ENCODE peak calls at places on chromosome 13, in five cellular contexts. One of them, this sample, is unnamed.

GRCh38 chr13:80965097-80965496 is 624.2 kb upstream of the SPRY2 start:
- DNase-seq in activated gamma-delta T cell: no peak
- DNase-seq in HTR-8/SVneo: no peak
- DNase-seq in NCI-H2081: no peak
- DNase-seq in activated CD4-positive, alpha-beta T cell treated with anti-CD3 and anti-CD28 coated beads, Interleukin-2, amount 10 ng/mL, durations not matched to agents 7 days and 5 days: no peak
- DNase-seq in this sample: no peak

GRCh38 chr13:40148103-40148502 is 492.6 kb downstream of the COG6 start:
- DNase-seq in activated gamma-delta T cell: no peak
- DNase-seq in HTR-8/SVneo: no peak
- DNase-seq in NCI-H2081: no peak
- DNase-seq in activated CD4-positive, alpha-beta T cell treated with anti-CD3 and anti-CD28 coated beads, Interleukin-2, amount 10 ng/mL, durations not matched to agents 7 days and 5 days: no peak
- DNase-seq in this sample: no peak

GRCh38 chr13:98541211-98541610 is 35.7 kb downstream of the STK24 start:
- DNase-seq in activated gamma-delta T cell: no peak
- DNase-seq in HTR-8/SVneo: no peak
- DNase-seq in NCI-H2081: no peak
- DNase-seq in activated CD4-positive, alpha-beta T cell treated with anti-CD3 and anti-CD28 coated beads, Interleukin-2, amount 10 ng/mL, durations not matched to agents 7 days and 5 days: no peak
- DNase-seq in this sample: no peak

GRCh38 chr13:48562296-48563066 is 29.6 kb upstream of the RCBTB2 start:
- DNase-seq in activated gamma-delta T cell: no peak
- DNase-seq in HTR-8/SVneo: no peak
- DNase-seq in NCI-H2081: no peak
- DNase-seq in activated CD4-positive, alpha-beta T cell treated with anti-CD3 and anti-CD28 coated beads, Interleukin-2, amount 10 ng/mL, durations not matched to agents 7 days and 5 days: peak; percentile 92
- DNase-seq in this sample: no peak

GRCh38 chr13:80340643-80341097 is 256 bp downstream of the SPRY2 start:
- DNase-seq in activated gamma-delta T cell: no peak
- DNase-seq in HTR-8/SVneo: no peak
- DNase-seq in NCI-H2081: peak; percentile 68
- DNase-seq in activated CD4-positive, alpha-beta T cell treated with anti-CD3 and anti-CD28 coated beads, Interleukin-2, amount 10 ng/mL, durations not matched to agents 7 days and 5 days: no peak
- DNase-seq in this sample: no peak

GRCh38 chr13:66831317-66831716 is 398.8 kb downstream of the PCDH9 start:
- DNase-seq in activated gamma-delta T cell: no peak
- DNase-seq in HTR-8/SVneo: no peak
- DNase-seq in NCI-H2081: no peak
- DNase-seq in activated CD4-positive, alpha-beta T cell treated with anti-CD3 and anti-CD28 coated beads, Interleukin-2, amount 10 ng/mL, durations not matched to agents 7 days and 5 days: no peak
- DNase-seq in this sample: no peak

GRCh38 chr13:101576977-101577376 is 124.5 kb downstream of the ITGBL1 start:
- DNase-seq in activated gamma-delta T cell: no peak
- DNase-seq in HTR-8/SVneo: no peak
- DNase-seq in NCI-H2081: no peak
- DNase-seq in activated CD4-positive, alpha-beta T cell treated with anti-CD3 and anti-CD28 coated beads, Interleukin-2, amount 10 ng/mL, durations not matched to agents 7 days and 5 days: no peak
- DNase-seq in this sample: peak; percentile 70

GRCh38 chr13:71866173-71867091 is 572 bp downstream of the DACH1 start:
- DNase-seq in activated gamma-delta T cell: no peak
- DNase-seq in HTR-8/SVneo: no peak
- DNase-seq in NCI-H2081: peak; percentile 32
- DNase-seq in activated CD4-positive, alpha-beta T cell treated with anti-CD3 and anti-CD28 coated beads, Interleukin-2, amount 10 ng/mL, durations not matched to agents 7 days and 5 days: peak; percentile 22
- DNase-seq in this sample: peak; percentile 54

GRCh38 chr13:67549331-67549730 is 319.2 kb upstream of the PCDH9 start:
- DNase-seq in activated gamma-delta T cell: no peak
- DNase-seq in HTR-8/SVneo: peak; percentile 0
- DNase-seq in NCI-H2081: no peak
- DNase-seq in activated CD4-positive, alpha-beta T cell treated with anti-CD3 and anti-CD28 coated beads, Interleukin-2, amount 10 ng/mL, durations not matched to agents 7 days and 5 days: no peak
- DNase-seq in this sample: no peak

GRCh38 chr13:62875118-62875640 is 1459.5 kb upstream of the PCDH20 start:
- DNase-seq in activated gamma-delta T cell: no peak
- DNase-seq in HTR-8/SVneo: no peak
- DNase-seq in NCI-H2081: peak; percentile 82
- DNase-seq in activated CD4-positive, alpha-beta T cell treated with anti-CD3 and anti-CD28 coated beads, Interleukin-2, amount 10 ng/mL, durations not matched to agents 7 days and 5 days: no peak
- DNase-seq in this sample: peak; percentile 69

GRCh38 chr13:72504026-72504925 is 223.2 kb downstream of the MZT1 start:
- DNase-seq in activated gamma-delta T cell: no peak
- DNase-seq in HTR-8/SVneo: no peak
- DNase-seq in NCI-H2081: peak; percentile 1
- DNase-seq in activated CD4-positive, alpha-beta T cell treated with anti-CD3 and anti-CD28 coated beads, Interleukin-2, amount 10 ng/mL, durations not matched to agents 7 days and 5 days: no peak
- DNase-seq in this sample: peak; percentile 9

GRCh38 chr13:42814868-42815267 is 33.5 kb downstream of the FAM216B start:
- DNase-seq in activated gamma-delta T cell: no peak
- DNase-seq in HTR-8/SVneo: peak; percentile 22
- DNase-seq in NCI-H2081: no peak
- DNase-seq in activated CD4-positive, alpha-beta T cell treated with anti-CD3 and anti-CD28 coated beads, Interleukin-2, amount 10 ng/mL, durations not matched to agents 7 days and 5 days: no peak
- DNase-seq in this sample: no peak

GRCh38 chr13:36709136-36709895 is 35.5 kb downstream of the SERTM1 start:
- DNase-seq in activated gamma-delta T cell: no peak
- DNase-seq in HTR-8/SVneo: no peak
- DNase-seq in NCI-H2081: no peak
- DNase-seq in activated CD4-positive, alpha-beta T cell treated with anti-CD3 and anti-CD28 coated beads, Interleukin-2, amount 10 ng/mL, durations not matched to agents 7 days and 5 days: no peak
- DNase-seq in this sample: no peak

GRCh38 chr13:114134111-114134943 is 1.9 kb upstream of the RASA3 start:
- DNase-seq in activated gamma-delta T cell: no peak
- DNase-seq in HTR-8/SVneo: no peak
- DNase-seq in NCI-H2081: no peak
- DNase-seq in activated CD4-positive, alpha-beta T cell treated with anti-CD3 and anti-CD28 coated beads, Interleukin-2, amount 10 ng/mL, durations not matched to agents 7 days and 5 days: no peak
- DNase-seq in this sample: peak; percentile 53

GRCh38 chr13:50589651-50590054 is 253.8 kb downstream of the DLEU7 start:
- DNase-seq in activated gamma-delta T cell: no peak
- DNase-seq in HTR-8/SVneo: peak; percentile 32
- DNase-seq in NCI-H2081: no peak
- DNase-seq in activated CD4-positive, alpha-beta T cell treated with anti-CD3 and anti-CD28 coated beads, Interleukin-2, amount 10 ng/mL, durations not matched to agents 7 days and 5 days: no peak
- DNase-seq in this sample: no peak

GRCh38 chr13:66009241-66009640 is 1220.9 kb downstream of the PCDH9 start:
- DNase-seq in activated gamma-delta T cell: peak; percentile 5
- DNase-seq in HTR-8/SVneo: no peak
- DNase-seq in NCI-H2081: no peak
- DNase-seq in activated CD4-positive, alpha-beta T cell treated with anti-CD3 and anti-CD28 coated beads, Interleukin-2, amount 10 ng/mL, durations not matched to agents 7 days and 5 days: no peak
- DNase-seq in this sample: no peak

GRCh38 chr13:113110048-113110851 is 4.7 kb downstream of the F7 start:
- DNase-seq in activated gamma-delta T cell: no peak
- DNase-seq in HTR-8/SVneo: no peak
- DNase-seq in NCI-H2081: no peak
- DNase-seq in activated CD4-positive, alpha-beta T cell treated with anti-CD3 and anti-CD28 coated beads, Interleukin-2, amount 10 ng/mL, durations not matched to agents 7 days and 5 days: no peak
- DNase-seq in this sample: no peak

GRCh38 chr13:28239374-28239773 is 101.0 kb downstream of the PAN3 start:
- DNase-seq in activated gamma-delta T cell: no peak
- DNase-seq in HTR-8/SVneo: no peak
- DNase-seq in NCI-H2081: no peak
- DNase-seq in activated CD4-positive, alpha-beta T cell treated with anti-CD3 and anti-CD28 coated beads, Interleukin-2, amount 10 ng/mL, durations not matched to agents 7 days and 5 days: no peak
- DNase-seq in this sample: no peak

GRCh38 chr13:98397221-98397620 is 179.7 kb downstream of the STK24 start:
- DNase-seq in activated gamma-delta T cell: no peak
- DNase-seq in HTR-8/SVneo: no peak
- DNase-seq in NCI-H2081: peak; percentile 20
- DNase-seq in activated CD4-positive, alpha-beta T cell treated with anti-CD3 and anti-CD28 coated beads, Interleukin-2, amount 10 ng/mL, durations not matched to agents 7 days and 5 days: no peak
- DNase-seq in this sample: peak; percentile 20

GRCh38 chr13:98476106-98476505 is 100.8 kb downstream of the STK24 start:
- DNase-seq in activated gamma-delta T cell: peak; percentile 23
- DNase-seq in HTR-8/SVneo: no peak
- DNase-seq in NCI-H2081: no peak
- DNase-seq in activated CD4-positive, alpha-beta T cell treated with anti-CD3 and anti-CD28 coated beads, Interleukin-2, amount 10 ng/mL, durations not matched to agents 7 days and 5 days: peak; percentile 65
- DNase-seq in this sample: no peak

GRCh38 chr13:72774019-72774418 is 7.7 kb downstream of the DIS3 start:
- DNase-seq in activated gamma-delta T cell: no peak
- DNase-seq in HTR-8/SVneo: no peak
- DNase-seq in NCI-H2081: no peak
- DNase-seq in activated CD4-positive, alpha-beta T cell treated with anti-CD3 and anti-CD28 coated beads, Interleukin-2, amount 10 ng/mL, durations not matched to agents 7 days and 5 days: no peak
- DNase-seq in this sample: no peak

GRCh38 chr13:36887758-36888521 is 32.1 kb downstream of the SMAD9 start:
- DNase-seq in activated gamma-delta T cell: no peak
- DNase-seq in HTR-8/SVneo: no peak
- DNase-seq in NCI-H2081: no peak
- DNase-seq in activated CD4-positive, alpha-beta T cell treated with anti-CD3 and anti-CD28 coated beads, Interleukin-2, amount 10 ng/mL, durations not matched to agents 7 days and 5 days: no peak
- DNase-seq in this sample: no peak

GRCh38 chr13:97798836-97799235 is 154.6 kb upstream of the IPO5 start:
- DNase-seq in activated gamma-delta T cell: no peak
- DNase-seq in HTR-8/SVneo: no peak
- DNase-seq in NCI-H2081: no peak
- DNase-seq in activated CD4-positive, alpha-beta T cell treated with anti-CD3 and anti-CD28 coated beads, Interleukin-2, amount 10 ng/mL, durations not matched to agents 7 days and 5 days: no peak
- DNase-seq in this sample: no peak

GRCh38 chr13:51241720-51242119 is 19.5 kb downstream of the FAM124A start:
- DNase-seq in activated gamma-delta T cell: no peak
- DNase-seq in HTR-8/SVneo: no peak
- DNase-seq in NCI-H2081: no peak
- DNase-seq in activated CD4-positive, alpha-beta T cell treated with anti-CD3 and anti-CD28 coated beads, Interleukin-2, amount 10 ng/mL, durations not matched to agents 7 days and 5 days: no peak
- DNase-seq in this sample: no peak

GRCh38 chr13:21243843-21244184 is 67.4 kb downstream of the MRPL57 start:
- DNase-seq in activated gamma-delta T cell: no peak
- DNase-seq in HTR-8/SVneo: no peak
- DNase-seq in NCI-H2081: no peak
- DNase-seq in activated CD4-positive, alpha-beta T cell treated with anti-CD3 and anti-CD28 coated beads, Interleukin-2, amount 10 ng/mL, durations not matched to agents 7 days and 5 days: no peak
- DNase-seq in this sample: no peak

GRCh38 chr13:32472194-32472621 is 44.3 kb upstream of the N4BP2L1 start:
- DNase-seq in activated gamma-delta T cell: no peak
- DNase-seq in HTR-8/SVneo: no peak
- DNase-seq in NCI-H2081: no peak
- DNase-seq in activated CD4-positive, alpha-beta T cell treated with anti-CD3 and anti-CD28 coated beads, Interleukin-2, amount 10 ng/mL, durations not matched to agents 7 days and 5 days: no peak
- DNase-seq in this sample: no peak

GRCh38 chr13:99496322-99497142 is 4.7 kb upstream of the TM9SF2 start:
- DNase-seq in activated gamma-delta T cell: no peak
- DNase-seq in HTR-8/SVneo: no peak
- DNase-seq in NCI-H2081: peak; percentile 32
- DNase-seq in activated CD4-positive, alpha-beta T cell treated with anti-CD3 and anti-CD28 coated beads, Interleukin-2, amount 10 ng/mL, durations not matched to agents 7 days and 5 days: peak; percentile 87
- DNase-seq in this sample: peak; percentile 93

GRCh38 chr13:30679483-30680330 is 55.6 kb upstream of the ALOX5AP start:
- DNase-seq in activated gamma-delta T cell: no peak
- DNase-seq in HTR-8/SVneo: peak; percentile 21
- DNase-seq in NCI-H2081: no peak
- DNase-seq in activated CD4-positive, alpha-beta T cell treated with anti-CD3 and anti-CD28 coated beads, Interleukin-2, amount 10 ng/mL, durations not matched to agents 7 days and 5 days: peak; percentile 46
- DNase-seq in this sample: peak; percentile 58

GRCh38 chr13:60838581-60838980 is 441.6 kb downstream of the TDRD3 start:
- DNase-seq in activated gamma-delta T cell: no peak
- DNase-seq in HTR-8/SVneo: no peak
- DNase-seq in NCI-H2081: no peak
- DNase-seq in activated CD4-positive, alpha-beta T cell treated with anti-CD3 and anti-CD28 coated beads, Interleukin-2, amount 10 ng/mL, durations not matched to agents 7 days and 5 days: no peak
- DNase-seq in this sample: peak; percentile 26

GRCh38 chr13:20101467-20102316 is 59.2 kb downstream of the GJA3 start:
- DNase-seq in activated gamma-delta T cell: no peak
- DNase-seq in HTR-8/SVneo: no peak
- DNase-seq in NCI-H2081: no peak
- DNase-seq in activated CD4-positive, alpha-beta T cell treated with anti-CD3 and anti-CD28 coated beads, Interleukin-2, amount 10 ng/mL, durations not matched to agents 7 days and 5 days: no peak
- DNase-seq in this sample: no peak

GRCh38 chr13:81302125-81302524 is 961.2 kb upstream of the SPRY2 start:
- DNase-seq in activated gamma-delta T cell: no peak
- DNase-seq in HTR-8/SVneo: no peak
- DNase-seq in NCI-H2081: no peak
- DNase-seq in activated CD4-positive, alpha-beta T cell treated with anti-CD3 and anti-CD28 coated beads, Interleukin-2, amount 10 ng/mL, durations not matched to agents 7 days and 5 days: no peak
- DNase-seq in this sample: no peak

GRCh38 chr13:26186995-26187394 is 35.1 kb downstream of the RNF6 start:
- DNase-seq in activated gamma-delta T cell: no peak
- DNase-seq in HTR-8/SVneo: no peak
- DNase-seq in NCI-H2081: no peak
- DNase-seq in activated CD4-positive, alpha-beta T cell treated with anti-CD3 and anti-CD28 coated beads, Interleukin-2, amount 10 ng/mL, durations not matched to agents 7 days and 5 days: no peak
- DNase-seq in this sample: no peak

GRCh38 chr13:99285432-99286182 is 21.6 kb downstream of the GPR183 start:
- DNase-seq in activated gamma-delta T cell: no peak
- DNase-seq in HTR-8/SVneo: no peak
- DNase-seq in NCI-H2081: no peak
- DNase-seq in activated CD4-positive, alpha-beta T cell treated with anti-CD3 and anti-CD28 coated beads, Interleukin-2, amount 10 ng/mL, durations not matched to agents 7 days and 5 days: no peak
- DNase-seq in this sample: no peak

GRCh38 chr13:59468396-59468795 is 695.3 kb downstream of the DIAPH3 start:
- DNase-seq in activated gamma-delta T cell: no peak
- DNase-seq in HTR-8/SVneo: no peak
- DNase-seq in NCI-H2081: no peak
- DNase-seq in activated CD4-positive, alpha-beta T cell treated with anti-CD3 and anti-CD28 coated beads, Interleukin-2, amount 10 ng/mL, durations not matched to agents 7 days and 5 days: no peak
- DNase-seq in this sample: no peak

GRCh38 chr13:35855531-35856019 is 275.6 kb downstream of the DCLK1 start:
- DNase-seq in activated gamma-delta T cell: no peak
- DNase-seq in HTR-8/SVneo: peak; percentile 39
- DNase-seq in NCI-H2081: peak; percentile 35
- DNase-seq in activated CD4-positive, alpha-beta T cell treated with anti-CD3 and anti-CD28 coated beads, Interleukin-2, amount 10 ng/mL, durations not matched to agents 7 days and 5 days: no peak
- DNase-seq in this sample: no peak

GRCh38 chr13:46804391-46804815 is 7.4 kb upstream of the ESD start:
- DNase-seq in activated gamma-delta T cell: no peak
- DNase-seq in HTR-8/SVneo: peak; percentile 34
- DNase-seq in NCI-H2081: no peak
- DNase-seq in activated CD4-positive, alpha-beta T cell treated with anti-CD3 and anti-CD28 coated beads, Interleukin-2, amount 10 ng/mL, durations not matched to agents 7 days and 5 days: no peak
- DNase-seq in this sample: peak; percentile 28